ENCODE peak calls at places on chromosomes 4 and X, in seven cellular contexts. One of them, this sample, is unnamed.
A peak's percentile ranks its signal among the peaks of the same experiment; 100 is the strongest.

GRCh38 chr4:177163532-177163931 is 146.1 kb upstream of the NEIL3 start:
- DNase-seq in cardiac muscle cell: no peak
- DNase-seq in IMR-90: peak; percentile 27
- DNase-seq in lower leg skin: no peak
- DNase-seq in NAMALWA: no peak
- DNase-seq in activated T-cell treated with anti-CD3 and anti-CD28 coated beads, Interleukin-2, amount 50 U/mL, for 72 hours: no peak
- DNase-seq in GM12864: no peak
- DNase-seq in this sample: no peak

GRCh38 chrX:46386511-46386910 is 158.7 kb downstream of the ZNF674 start:
- DNase-seq in cardiac muscle cell: no peak
- DNase-seq in IMR-90: no peak
- DNase-seq in lower leg skin: no peak
- DNase-seq in NAMALWA: peak; percentile 23
- DNase-seq in activated T-cell treated with anti-CD3 and anti-CD28 coated beads, Interleukin-2, amount 50 U/mL, for 72 hours: no peak
- DNase-seq in GM12864: no peak
- DNase-seq in this sample: no peak

GRCh38 chrX:47218920-47219815 is 687 bp downstream of the CDK16 start:
- DNase-seq in cardiac muscle cell: peak; percentile 9
- DNase-seq in IMR-90: no peak
- DNase-seq in lower leg skin: no peak
- DNase-seq in NAMALWA: peak; percentile 34
- DNase-seq in activated T-cell treated with anti-CD3 and anti-CD28 coated beads, Interleukin-2, amount 50 U/mL, for 72 hours: peak; percentile 63
- DNase-seq in GM12864: no peak
- DNase-seq in this sample: peak; percentile 73

GRCh38 chr4:110618091-110619000 is 4.5 kb downstream of the PITX2 start:
- DNase-seq in cardiac muscle cell: no peak
- DNase-seq in IMR-90: no peak
- DNase-seq in lower leg skin: no peak
- DNase-seq in NAMALWA: no peak
- DNase-seq in activated T-cell treated with anti-CD3 and anti-CD28 coated beads, Interleukin-2, amount 50 U/mL, for 72 hours: no peak
- DNase-seq in GM12864: no peak
- DNase-seq in this sample: no peak

GRCh38 chrX:13009256-13009655 is 34.3 kb downstream of the TMSB4X start:
- DNase-seq in cardiac muscle cell: no peak
- DNase-seq in IMR-90: no peak
- DNase-seq in lower leg skin: no peak
- DNase-seq in NAMALWA: no peak
- DNase-seq in activated T-cell treated with anti-CD3 and anti-CD28 coated beads, Interleukin-2, amount 50 U/mL, for 72 hours: no peak
- DNase-seq in GM12864: no peak
- DNase-seq in this sample: no peak

GRCh38 chrX:40539214-40540142 is 41.3 kb upstream of the ATP6AP2 start:
- DNase-seq in cardiac muscle cell: peak; percentile 81
- DNase-seq in IMR-90: peak; percentile 71
- DNase-seq in lower leg skin: peak; percentile 30
- DNase-seq in NAMALWA: peak; percentile 61
- DNase-seq in activated T-cell treated with anti-CD3 and anti-CD28 coated beads, Interleukin-2, amount 50 U/mL, for 72 hours: peak; percentile 79
- DNase-seq in GM12864: peak; percentile 56
- DNase-seq in this sample: peak; percentile 62

GRCh38 chr4:140719022-140719421 is 37.2 kb downstream of the TBC1D9 start:
- DNase-seq in cardiac muscle cell: peak; percentile 73
- DNase-seq in IMR-90: peak; percentile 72
- DNase-seq in lower leg skin: no peak
- DNase-seq in NAMALWA: no peak
- DNase-seq in activated T-cell treated with anti-CD3 and anti-CD28 coated beads, Interleukin-2, amount 50 U/mL, for 72 hours: no peak
- DNase-seq in GM12864: no peak
- DNase-seq in this sample: no peak

GRCh38 chr4:11514780-11515432 is 86.2 kb upstream of the HS3ST1 start:
- DNase-seq in cardiac muscle cell: no peak
- DNase-seq in IMR-90: no peak
- DNase-seq in lower leg skin: no peak
- DNase-seq in NAMALWA: no peak
- DNase-seq in activated T-cell treated with anti-CD3 and anti-CD28 coated beads, Interleukin-2, amount 50 U/mL, for 72 hours: no peak
- DNase-seq in GM12864: no peak
- DNase-seq in this sample: no peak

GRCh38 chr4:77922158-77923094 is 59.8 kb downstream of the MRPL1 start:
- DNase-seq in cardiac muscle cell: peak; percentile 58
- DNase-seq in IMR-90: peak; percentile 83
- DNase-seq in lower leg skin: no peak
- DNase-seq in NAMALWA: no peak
- DNase-seq in activated T-cell treated with anti-CD3 and anti-CD28 coated beads, Interleukin-2, amount 50 U/mL, for 72 hours: no peak
- DNase-seq in GM12864: no peak
- DNase-seq in this sample: no peak

GRCh38 chr4:184475096-184475461 is 729 bp upstream of the IRF2 start:
- DNase-seq in cardiac muscle cell: peak; percentile 65
- DNase-seq in IMR-90: peak; percentile 35
- DNase-seq in lower leg skin: peak; percentile 57
- DNase-seq in NAMALWA: peak; percentile 65
- DNase-seq in activated T-cell treated with anti-CD3 and anti-CD28 coated beads, Interleukin-2, amount 50 U/mL, for 72 hours: peak; percentile 66
- DNase-seq in GM12864: no peak
- DNase-seq in this sample: peak; percentile 55

GRCh38 chr4:1043658-1044468 is 32.4 kb downstream of the FGFRL1 start:
- DNase-seq in cardiac muscle cell: peak; percentile 99
- DNase-seq in IMR-90: peak; percentile 99
- DNase-seq in lower leg skin: peak; percentile 91
- DNase-seq in NAMALWA: no peak
- DNase-seq in activated T-cell treated with anti-CD3 and anti-CD28 coated beads, Interleukin-2, amount 50 U/mL, for 72 hours: peak; percentile 78
- DNase-seq in GM12864: no peak
- DNase-seq in this sample: peak; percentile 98

GRCh38 chr4:186486172-186486571 is 69.2 kb downstream of the MTNR1A start:
- DNase-seq in cardiac muscle cell: peak; percentile 20
- DNase-seq in IMR-90: peak; percentile 4
- DNase-seq in lower leg skin: no peak
- DNase-seq in NAMALWA: no peak
- DNase-seq in activated T-cell treated with anti-CD3 and anti-CD28 coated beads, Interleukin-2, amount 50 U/mL, for 72 hours: no peak
- DNase-seq in GM12864: no peak
- DNase-seq in this sample: no peak

GRCh38 chr4:142085631-142086292 is 449.4 kb downstream of the IL15 start:
- DNase-seq in cardiac muscle cell: peak; percentile 79
- DNase-seq in IMR-90: no peak
- DNase-seq in lower leg skin: no peak
- DNase-seq in NAMALWA: no peak
- DNase-seq in activated T-cell treated with anti-CD3 and anti-CD28 coated beads, Interleukin-2, amount 50 U/mL, for 72 hours: no peak
- DNase-seq in GM12864: no peak
- DNase-seq in this sample: no peak

GRCh38 chr4:80125252-80126177 is 52.5 kb upstream of the ANTXR2 start:
- DNase-seq in cardiac muscle cell: peak; percentile 52
- DNase-seq in IMR-90: peak; percentile 50
- DNase-seq in lower leg skin: no peak
- DNase-seq in NAMALWA: peak; percentile 55
- DNase-seq in activated T-cell treated with anti-CD3 and anti-CD28 coated beads, Interleukin-2, amount 50 U/mL, for 72 hours: peak; percentile 21
- DNase-seq in GM12864: peak; percentile 8
- DNase-seq in this sample: no peak

GRCh38 chrX:73577368-73577767 is 14.4 kb downstream of the CHIC1 start:
- DNase-seq in cardiac muscle cell: peak; percentile 69
- DNase-seq in IMR-90: peak; percentile 75
- DNase-seq in lower leg skin: no peak
- DNase-seq in NAMALWA: no peak
- DNase-seq in activated T-cell treated with anti-CD3 and anti-CD28 coated beads, Interleukin-2, amount 50 U/mL, for 72 hours: no peak
- DNase-seq in GM12864: no peak
- DNase-seq in this sample: no peak